ENCODE peak calls at places on chromosome 10, in nine cellular contexts. G is hepatocyte; I is endodermal cell; H is pancreas; D is lower lobe of right lung; Y is mucosa of descending colon; X is left ventricle myocardium inferior; L is effector memory CD4-positive, alpha-beta T cell; T is ascending aorta. W is an unnamed sample.

GRCh38 chr10:45001382-45002148 is 842 bp downstream of the ZNF22 start:
- DNase-seq in G (peak; percentile 68), I (peak; percentile 74), H (peak; percentile 78), D (peak; percentile 84), Y (peak; percentile 78), X (peak; percentile 78), L (peak; percentile 22), T (peak; percentile 87), W (peak; percentile 85)

GRCh38 chr10:83078160-83078559 is 1061.1 kb upstream of the GHITM start:
- DNase-seq in G (no peak), I (no peak), H (no peak), D (no peak), Y (no peak), X (no peak), L (no peak), T (no peak), W (peak; percentile 6)

GRCh38 chr10:7593068-7593467 is 73.7 kb downstream of the ITIH5 start:
- DNase-seq in G (no peak), I (no peak), H (no peak), D (no peak), Y (no peak), X (peak; percentile 63), L (no peak), T (no peak), W (no peak)

GRCh38 chr10:84407390-84408049 is 79.1 kb downstream of the CCSER2 start:
- DNase-seq in G (no peak), I (no peak), H (no peak), D (no peak), Y (no peak), X (no peak), L (no peak), T (no peak), W (peak; percentile 17)

GRCh38 chr10:100744980-100745881 is at the start of gene PAX2:
- DNase-seq in G (no peak), I (peak; percentile 96), H (no peak), D (no peak), Y (no peak), X (no peak), L (no peak), T (no peak), W (no peak)

GRCh38 chr10:15181576-15182156 is 13.2 kb upstream of the NMT2 start:
- DNase-seq in G (no peak), I (no peak), H (no peak), D (no peak), Y (no peak), X (no peak), L (no peak), T (no peak), W (peak; percentile 79)

GRCh38 chr10:28722065-28722803 is 44.9 kb downstream of the BAMBI start:
- DNase-seq in G (peak; percentile 57), I (peak; percentile 90), H (peak; percentile 68), D (peak; percentile 44), Y (no peak), X (peak; percentile 36), L (no peak), T (peak; percentile 65), W (no peak)

GRCh38 chr10:98400482-98400881 is 14.5 kb downstream of the PYROXD2 start:
- DNase-seq in G (no peak), I (no peak), H (no peak), D (no peak), Y (no peak), X (no peak), L (no peak), T (no peak), W (peak; percentile 40)

GRCh38 chr10:126242352-126243260 is 145.7 kb downstream of the ADAM12 start:
- DNase-seq in G (peak; percentile 54), I (no peak), H (no peak), D (no peak), Y (no peak), X (peak; percentile 69), L (no peak), T (no peak), W (peak; percentile 81)

GRCh38 chr10:46223064-46223480 is 63.7 kb upstream of the ANTXRL start:
- DNase-seq in G (no peak), I (peak; percentile 60), H (no peak), D (no peak), Y (no peak), X (no peak), L (no peak), T (no peak), W (no peak)

GRCh38 chr10:72814134-72814790 is 79.3 kb upstream of the OIT3 start:
- DNase-seq in G (no peak), I (no peak), H (no peak), D (no peak), Y (no peak), X (no peak), L (no peak), T (no peak), W (no peak)

GRCh38 chr10:6924166-6924565 is 344.1 kb upstream of the PRKCQ start:
- DNase-seq in G (no peak), I (no peak), H (no peak), D (no peak), Y (no peak), X (no peak), L (no peak), T (no peak), W (peak; percentile 82)

GRCh38 chr10:28925154-28925663 is 247.9 kb downstream of the BAMBI start:
- DNase-seq in G (no peak), I (peak; percentile 61), H (no peak), D (no peak), Y (no peak), X (peak; percentile 32), L (no peak), T (peak; percentile 76), W (no peak)

GRCh38 chr10:13222566-13222965 is 11.6 kb downstream of the UCMA start:
- DNase-seq in G (no peak), I (no peak), H (no peak), D (no peak), Y (no peak), X (no peak), L (no peak), T (no peak), W (no peak)

GRCh38 chr10:13222151-13222550 is 12.0 kb downstream of the UCMA start:
- DNase-seq in G (no peak), I (no peak), H (no peak), D (no peak), Y (no peak), X (no peak), L (no peak), T (peak; percentile 51), W (no peak)

GRCh38 chr10:13218878-13219277 is 15.3 kb downstream of the UCMA start:
- DNase-seq in G (no peak), I (no peak), H (no peak), D (no peak), Y (no peak), X (no peak), L (no peak), T (peak; percentile 18), W (no peak)

GRCh38 chr10:13221572-13221971 is 12.6 kb downstream of the UCMA start:
- DNase-seq in G (no peak), I (no peak), H (no peak), D (no peak), Y (no peak), X (no peak), L (no peak), T (peak; percentile 3), W (no peak)

GRCh38 chr10:13219685-13220670 is 14.2 kb downstream of the UCMA start:
- DNase-seq in G (peak; percentile 32), I (peak; percentile 80), H (no peak), D (no peak), Y (no peak), X (no peak), L (no peak), T (peak; percentile 7), W (peak; percentile 32)
- H3K4me3 ChIP-seq in G (no peak overlapping the region), I (no peak overlapping the region), H (no peak overlapping the region), D (no peak overlapping the region), Y (no peak overlapping the region), X (no peak overlapping the region), L (no peak overlapping the region), T (no peak overlapping the region), W (no peak overlapping the region)

GRCh38 chr10:11175823-11176243 is 158.2 kb downstream of the CELF2 start:
- DNase-seq in G (no peak), I (no peak), H (no peak), D (no peak), Y (no peak), X (no peak), L (no peak), T (no peak), W (no peak)
- H3K4me3 ChIP-seq in G (no peak overlapping the region), I (no peak overlapping the region), H (no peak overlapping the region), D (peak overlapping the region; percentile 22), Y (no peak overlapping the region), X (peak overlapping the region; percentile 10), L (peak overlapping the region; percentile 26), T (no peak overlapping the region), W (no peak overlapping the region)

GRCh38 chr10:103451091-103451801 is 924 bp downstream of the CALHM2 start:
- DNase-seq in G (no peak), I (no peak), H (no peak), D (peak; percentile 82), Y (peak; percentile 83), X (peak; percentile 77), L (peak; percentile 25), T (peak; percentile 84), W (peak; percentile 15)
- H3K4me3 ChIP-seq in G (peak overlapping the region; percentile 39), I (no peak overlapping the region), H (peak overlapping the region; percentile 53), D (peak overlapping the region; percentile 94), Y (peak overlapping the region; percentile 36), X (peak overlapping the region; percentile 78), L (peak overlapping the region; percentile 94), T (peak overlapping the region; percentile 76), W (no peak overlapping the region)

GRCh38 chr10:124708922-124709520 is 35.2 kb downstream of the FAM53B start:
- DNase-seq in G (no peak), I (peak; percentile 63), H (no peak), D (no peak), Y (no peak), X (no peak), L (no peak), T (no peak), W (no peak)

GRCh38 chr10:124706876-124707516 is 37.2 kb downstream of the FAM53B start:
- DNase-seq in G (no peak), I (no peak), H (no peak), D (no peak), Y (peak; percentile 41), X (no peak), L (no peak), T (no peak), W (no peak)

GRCh38 chr10:124707546-124707945 is 36.6 kb downstream of the FAM53B start:
- DNase-seq in G (no peak), I (no peak), H (no peak), D (no peak), Y (peak; percentile 46), X (no peak), L (no peak), T (no peak), W (no peak)

GRCh38 chr10:124709862-124710261 is 34.3 kb downstream of the FAM53B start:
- DNase-seq in G (no peak), I (no peak), H (no peak), D (peak; percentile 89), Y (peak; percentile 89), X (peak; percentile 65), L (no peak), T (peak; percentile 76), W (peak; percentile 42)

DNA sequence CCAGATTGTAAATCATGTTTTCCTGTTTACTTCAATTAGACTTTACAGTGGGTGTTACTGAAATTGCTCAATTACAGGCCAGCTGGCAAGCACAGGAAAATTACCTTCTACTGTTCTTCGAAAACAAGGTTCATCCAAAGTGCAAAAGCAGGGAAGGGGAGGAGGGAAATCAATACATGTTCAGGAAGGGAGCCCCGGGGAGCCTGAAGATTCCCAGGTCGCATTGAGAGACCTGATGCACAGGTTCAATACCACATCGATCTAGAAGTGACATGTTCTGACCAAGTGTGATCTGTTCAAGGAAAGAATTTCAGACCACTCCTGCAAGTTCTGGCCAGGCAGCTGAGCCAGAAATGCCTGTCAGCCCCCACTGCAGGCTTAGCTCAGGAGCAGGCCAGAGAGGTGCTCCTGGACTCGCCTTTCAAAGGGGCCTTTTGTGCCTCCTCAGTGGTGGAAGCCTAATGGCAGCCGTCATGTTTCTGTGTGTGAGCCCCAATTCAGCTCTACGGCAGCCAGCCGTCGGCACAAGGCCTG is 35.9 kb downstream of the FAM53B start:
- DNase-seq in G (no peak), I (no peak), H (no peak), D (no peak), Y (peak; percentile 48), X (no peak), L (no peak), T (no peak), W (no peak)
- H3K4me3 ChIP-seq in G (no peak overlapping the region), I (no peak overlapping the region), H (no peak overlapping the region), D (no peak overlapping the region), Y (no peak overlapping the region), X (no peak overlapping the region), L (peak overlapping the region; percentile 16), T (no peak overlapping the region), W (no peak overlapping the region)